ENCODE peak calls at places on chromosomes 4 and X, in seven cellular contexts. C is body of pancreas, Z is tibial artery, I is astrocyte of the spinal cord, A is neural crest cell, H is endothelial cell, V is choroid plexus epithelial cell. N is an unnamed sample.

GRCh38 chrX:65587616-65588526 is 53.3 kb upstream of the LAS1L start:
- DNase-seq in C (peak), Z (peak), I (peak), A (no peak), H (no peak), V (peak), N (no peak)

GRCh38 chr4:24794111-24794860 is 1.1 kb upstream of the SOD3 start:
- DNase-seq in C (no peak), Z (peak), I (no peak), A (no peak), H (no peak), V (peak), N (no peak)

GRCh38 chrX:1440506-1440905 is 12.2 kb downstream of the ASMTL start:
- DNase-seq in C (no peak), Z (no peak), I (no peak), A (no peak), H (no peak), V (no peak), N (peak)

GRCh38 chrX:14228611-14229010 is 198.9 kb upstream of the GEMIN8 start:
- DNase-seq in C (no peak), Z (no peak), I (no peak), A (no peak), H (no peak), V (no peak), N (no peak)

GRCh38 chrX:96436105-96436504 is 248.5 kb upstream of the DIAPH2 start:
- DNase-seq in C (no peak), Z (no peak), I (peak), A (no peak), H (no peak), V (peak), N (no peak)

GRCh38 chrX:110450050-110450449 is 91.4 kb downstream of the RTL9 start:
- DNase-seq in C (peak), Z (peak), I (peak), A (peak), H (peak), V (peak), N (no peak)

GRCh38 chrX:112849010-112849409 is 8.4 kb upstream of the AMOT start:
- DNase-seq in C (no peak), Z (no peak), I (no peak), A (no peak), H (no peak), V (no peak), N (no peak)

GRCh38 chrX:133655262-133655913 is 240.1 kb upstream of the GPC4 start:
- DNase-seq in C (no peak), Z (no peak), I (no peak), A (no peak), H (no peak), V (no peak), N (no peak)

GRCh38 chrX:152735860-152736511 is 2.4 kb downstream of the MAGEA12 start:
- DNase-seq in C (no peak), Z (no peak), I (no peak), A (no peak), H (no peak), V (no peak), N (peak)

GRCh38 chrX:118286066-118286758 is 59.7 kb upstream of the WDR44 start:
- DNase-seq in C (no peak), Z (no peak), I (no peak), A (no peak), H (no peak), V (peak), N (no peak)

GRCh38 chr4:24476209-24476781 is 108.1 kb downstream of the DHX15 start:
- DNase-seq in C (no peak), Z (no peak), I (no peak), A (no peak), H (no peak), V (peak), N (no peak)

GRCh38 chr4:16230308-16230707 is 4.0 kb upstream of the TAPT1 start:
- DNase-seq in C (no peak), Z (no peak), I (no peak), A (no peak), H (no peak), V (no peak), N (no peak)

GRCh38 chr4:38231626-38232025 is 271.4 kb downstream of the PTTG2 start:
- DNase-seq in C (no peak), Z (no peak), I (no peak), A (no peak), H (no peak), V (no peak), N (no peak)

GRCh38 chr4:15349426-15349825 is 78.4 kb upstream of the C1QTNF7 start:
- DNase-seq in C (no peak), Z (no peak), I (peak), A (no peak), H (no peak), V (no peak), N (no peak)

GRCh38 chrX:13890806-13891205 is 73.9 kb upstream of the GPM6B start:
- DNase-seq in C (no peak), Z (no peak), I (no peak), A (no peak), H (no peak), V (no peak), N (no peak)

GRCh38 chrX:47573334-47574095 is 8.7 kb upstream of the TIMP1 start:
- DNase-seq in C (no peak), Z (peak), I (peak), A (no peak), H (peak), V (no peak), N (no peak)

GRCh38 chr4:39814403-39815185 is 116.7 kb downstream of the UBE2K start:
- DNase-seq in C (no peak), Z (no peak), I (peak), A (no peak), H (no peak), V (peak), N (no peak)

GRCh38 chr4:128298852-128299251 is 11.2 kb upstream of the PGRMC2 start:
- DNase-seq in C (no peak), Z (no peak), I (no peak), A (no peak), H (no peak), V (no peak), N (no peak)

GRCh38 chrX:11438767-11439166 is 145.6 kb downstream of the AMELX start:
- DNase-seq in C (no peak), Z (no peak), I (peak), A (no peak), H (no peak), V (peak), N (no peak)

GRCh38 chr4:83217721-83218522 is 66.7 kb downstream of the COQ2 start:
- DNase-seq in C (no peak), Z (no peak), I (no peak), A (no peak), H (no peak), V (peak), N (no peak)

GRCh38 chr4:113153529-113154101 is 104.2 kb downstream of the ANK2 start:
- DNase-seq in C (no peak), Z (no peak), I (no peak), A (no peak), H (no peak), V (peak), N (no peak)

GRCh38 chrX:103170216-103170615 is 44.7 kb upstream of the BEX4 start:
- DNase-seq in C (no peak), Z (no peak), I (peak), A (no peak), H (no peak), V (peak), N (no peak)

GRCh38 chr4:92045718-92046117 is 258.0 kb upstream of the GRID2 start:
- DNase-seq in C (no peak), Z (no peak), I (no peak), A (no peak), H (no peak), V (no peak), N (no peak)

GRCh38 chr4:92050875-92051274 is 252.9 kb upstream of the GRID2 start:
- DNase-seq in C (no peak), Z (no peak), I (no peak), A (no peak), H (no peak), V (no peak), N (no peak)

GRCh38 chr4:92047209-92047877 is 256.4 kb upstream of the GRID2 start:
- DNase-seq in C (no peak), Z (no peak), I (peak), A (no peak), H (no peak), V (peak), N (no peak)
- TF ChIP-seq CTCF in C (peak), Z (no peak), I (peak), A (no peak), H (no peak), V (peak), N (no peak)

DNA sequence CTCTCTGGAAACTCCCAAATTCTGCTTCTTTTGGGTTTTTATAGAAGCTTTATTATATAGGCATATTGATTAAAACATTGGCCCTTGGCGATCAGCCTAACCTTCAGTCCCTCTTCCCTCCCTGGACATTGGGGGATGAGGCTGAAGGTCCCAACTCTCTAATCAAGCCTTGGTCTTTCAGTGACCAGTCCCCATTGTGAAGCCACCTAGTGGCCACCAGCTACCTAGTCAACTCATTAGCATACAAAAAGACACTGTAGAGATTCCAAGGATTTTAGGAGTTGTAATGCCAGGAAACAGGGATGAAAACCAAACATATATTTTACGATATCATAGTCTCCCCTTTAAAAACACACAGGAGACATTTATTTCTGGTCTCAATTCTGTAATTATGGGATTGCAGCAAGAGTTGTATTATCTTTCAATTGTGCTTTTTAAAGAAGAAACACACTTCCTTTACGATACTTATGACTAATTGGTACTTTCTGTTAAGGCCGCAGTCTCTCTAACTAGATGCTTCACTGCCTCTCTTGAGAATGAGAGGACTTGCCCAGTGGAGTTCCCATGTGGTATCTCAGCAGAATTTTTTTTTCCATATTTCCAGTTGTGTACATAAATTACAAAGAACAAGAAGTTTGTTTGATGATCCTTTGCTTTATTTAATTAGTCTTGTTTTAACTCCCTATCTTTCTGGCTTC is 58.2 kb downstream of the WDR17 start:
- DNase-seq in C (peak), Z (peak), I (peak), A (no peak), H (peak), V (peak), N (no peak)
- TF ChIP-seq CTCF in C (peak), Z (peak), I (peak), A (peak), H (peak), V (peak), N (peak)

DNA sequence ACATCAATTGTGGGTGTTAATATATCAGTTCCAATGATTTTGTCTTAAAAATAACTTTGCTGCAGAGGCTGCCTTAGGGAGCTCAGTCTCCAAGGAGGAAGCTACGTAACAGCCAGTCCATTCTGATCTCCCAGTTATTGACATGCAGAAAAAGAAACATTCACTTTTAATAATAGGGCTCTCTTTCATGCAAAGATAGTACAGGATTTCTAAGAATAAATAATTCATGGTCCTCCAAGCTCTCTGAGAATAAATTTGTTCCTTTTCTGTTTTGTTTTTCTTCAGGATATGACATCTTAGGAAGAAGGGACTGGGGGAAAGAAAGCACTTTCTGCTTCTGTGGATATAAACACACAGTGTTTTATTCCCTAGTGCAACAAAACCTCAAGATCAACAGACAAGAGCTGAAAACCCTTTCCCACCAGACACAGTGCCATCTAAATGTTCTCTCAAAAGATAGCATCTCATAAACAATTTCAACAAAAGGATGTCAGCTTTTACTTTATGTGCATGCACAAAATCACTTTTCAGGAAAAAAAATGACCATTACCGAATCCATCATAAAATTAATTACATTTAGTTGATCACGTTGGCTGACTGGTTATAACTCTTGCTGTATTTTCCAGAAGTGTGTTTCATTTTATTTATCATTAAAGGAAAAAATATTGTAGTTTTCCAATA is 372.5 kb upstream of the SLC7A11 start:
- DNase-seq in C (no peak), Z (no peak), I (no peak), A (no peak), H (no peak), V (no peak), N (no peak)
- TF ChIP-seq CTCF in C (no peak), Z (no peak), I (no peak), A (no peak), H (no peak), V (no peak), N (no peak)

GRCh38 chr4:1851575-1852415 is 4.2 kb downstream of the LETM1 start:
- DNase-seq in C (peak), Z (no peak), I (no peak), A (no peak), H (no peak), V (no peak), N (no peak)

GRCh38 chr4:1852904-1853623 is 2.9 kb downstream of the LETM1 start:
- DNase-seq in C (no peak), Z (no peak), I (no peak), A (no peak), H (no peak), V (no peak), N (no peak)

GRCh38 chr4:1854752-1855151 is 1.2 kb downstream of the LETM1 start:
- DNase-seq in C (no peak), Z (no peak), I (no peak), A (no peak), H (no peak), V (no peak), N (no peak)

GRCh38 chr4:1850276-1850675 is 5.7 kb downstream of the LETM1 start:
- DNase-seq in C (no peak), Z (no peak), I (no peak), A (no peak), H (no peak), V (no peak), N (no peak)

DNA sequence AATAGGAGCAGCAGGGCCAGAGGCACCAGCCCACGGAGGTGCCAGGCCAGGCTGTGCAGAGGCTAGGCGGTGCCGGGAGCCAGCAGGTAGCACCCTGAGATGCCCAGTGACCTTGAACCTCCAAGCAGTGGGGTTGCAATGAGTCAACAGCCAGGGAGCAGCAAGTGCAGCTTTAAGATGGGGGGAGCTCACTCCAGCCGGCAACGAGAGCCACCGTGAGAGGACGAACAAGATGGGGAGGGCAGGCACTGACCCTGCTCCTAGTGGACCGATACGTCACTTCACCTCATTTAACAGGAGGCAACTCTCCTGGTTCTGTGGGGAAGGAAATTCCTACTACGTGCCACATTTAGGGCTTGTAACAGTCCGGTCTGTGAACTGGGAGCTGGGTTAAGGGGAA is 4.8 kb downstream of the LETM1 start:
- DNase-seq in C (no peak), Z (no peak), I (no peak), A (no peak), H (no peak), V (peak), N (no peak)
- TF ChIP-seq CTCF in C (peak), Z (no peak), I (no peak), A (no peak), H (no peak), V (peak), N (no peak)

GRCh38 chr4:121519236-121519838 is 138.5 kb upstream of the QRFPR start:
- DNase-seq in C (no peak), Z (no peak), I (no peak), A (no peak), H (no peak), V (no peak), N (no peak)

GRCh38 chr4:121510260-121510942 is 129.6 kb upstream of the QRFPR start:
- DNase-seq in C (no peak), Z (no peak), I (no peak), A (no peak), H (no peak), V (no peak), N (no peak)

GRCh38 chr4:121514443-121514842 is 133.6 kb upstream of the QRFPR start:
- DNase-seq in C (no peak), Z (no peak), I (no peak), A (no peak), H (no peak), V (no peak), N (no peak)
- TF ChIP-seq CTCF in C (no peak), Z (no peak), I (peak), A (peak), H (peak), V (peak), N (peak)

DNA sequence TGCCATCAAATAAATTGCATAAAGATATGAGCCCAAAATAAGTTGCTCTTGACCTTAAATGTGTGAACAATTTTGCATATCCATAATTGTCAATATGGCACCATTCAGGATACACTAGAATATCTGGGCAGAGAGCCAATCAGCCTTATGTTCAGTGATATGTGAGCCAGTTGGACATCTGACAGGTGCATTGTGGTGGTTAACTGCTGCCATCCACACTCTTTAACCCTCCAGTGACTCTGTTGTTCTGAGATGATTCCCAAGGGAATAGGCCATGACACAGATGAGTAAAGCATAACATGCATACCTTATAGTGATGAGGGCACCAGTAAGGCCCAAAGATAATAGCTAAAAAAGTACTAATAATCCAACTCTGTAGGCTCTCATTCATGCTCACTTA is 500.1 kb downstream of the PCDH18 start:
- DNase-seq in C (no peak), Z (no peak), I (no peak), A (no peak), H (no peak), V (peak), N (no peak)
- TF ChIP-seq CTCF in C (no peak), Z (no peak), I (no peak), A (no peak), H (no peak), V (no peak), N (no peak)